ENCODE peak calls at places on chromosome 7, in eight cellular contexts. O is tibial artery, Q is colonic mucosa, T is endothelial cell of umbilical vein, Z is psoas muscle, J is mucosa of descending colon, N is left ventricle myocardium inferior, I is tibial nerve. W is an unnamed sample.
A peak's percentile ranks its signal among the peaks of the same experiment; 100 is the strongest.

GRCh38 chr7:7709263-7709662 is 9.1 kb downstream of the RPA3 start:
- DNase-seq in Q (no peak), T (no peak), J (no peak), O (no peak), Z (no peak), I (no peak), N (no peak), W (no peak)

GRCh38 chr7:140225562-140226249 is 48.9 kb upstream of the KDM7A start:
- DNase-seq in J (no peak), Z (no peak), O (no peak), T (no peak), Q (no peak), N (no peak), I (no peak), W (no peak)

GRCh38 chr7:100827330-100828226 is at the start of gene EPHB4:
- DNase-seq in Q (peak; percentile 93), Z (peak; percentile 72), J (peak; percentile 79), T (peak; percentile 88), N (peak; percentile 84), O (no peak), I (no peak), W (peak; percentile 68)

GRCh38 chr7:81621893-81622292 is 148.0 kb downstream of the HGF start:
- DNase-seq in Q (no peak), T (no peak), Z (no peak), I (no peak), O (no peak), N (no peak), J (no peak), W (no peak)

GRCh38 chr7:2803755-2804154 is 40.4 kb downstream of the GNA12 start:
- DNase-seq in N (no peak), I (no peak), Z (no peak), O (no peak), Q (no peak), T (no peak), J (no peak), W (no peak)

GRCh38 chr7:7271094-7271874 is 88.9 kb downstream of the C1GALT1 start:
- DNase-seq in J (no peak), N (no peak), O (no peak), Q (no peak), I (no peak), Z (no peak), T (no peak), W (no peak)

GRCh38 chr7:43199333-43199732 is 86.9 kb downstream of the HECW1 start:
- DNase-seq in Z (no peak), N (no peak), O (no peak), J (no peak), Q (no peak), I (no peak), T (peak; percentile 28), W (peak; percentile 71)

GRCh38 chr7:112995091-112995824 is 91.4 kb downstream of the GPR85 start:
- DNase-seq in Q (no peak), T (no peak), N (peak; percentile 32), I (no peak), Z (no peak), O (peak; percentile 63), J (no peak), W (no peak)

GRCh38 chr7:36456135-36456534 is 66.5 kb downstream of the ANLN start:
- DNase-seq in J (no peak), Z (no peak), I (no peak), O (no peak), N (no peak), T (no peak), Q (no peak), W (no peak)

GRCh38 chr7:140322759-140323158 is 75.6 kb downstream of the SLC37A3 start:
- DNase-seq in N (no peak), O (no peak), T (no peak), J (no peak), I (no peak), Z (no peak), Q (no peak), W (no peak)

GRCh38 chr7:129469930-129470329 is 32.4 kb upstream of the SMKR1 start:
- DNase-seq in Q (no peak), O (no peak), J (no peak), T (no peak), I (no peak), Z (no peak), N (no peak), W (no peak)

GRCh38 chr7:149373089-149373488 is 87.8 kb downstream of the ZNF777 start:
- DNase-seq in T (no peak), I (no peak), N (no peak), O (no peak), J (no peak), Q (no peak), Z (no peak), W (no peak)

GRCh38 chr7:117673367-117673766 is 193.5 kb downstream of the CFTR start:
- DNase-seq in Z (no peak), O (no peak), J (peak; percentile 73), Q (peak; percentile 62), N (peak; percentile 18), T (no peak), I (no peak), W (peak; percentile 40)

GRCh38 chr7:148340881-148341280 is 249.7 kb upstream of the C7orf33 start:
- DNase-seq in J (no peak), N (no peak), T (no peak), I (no peak), Z (no peak), O (no peak), Q (no peak), W (no peak)

GRCh38 chr7:100027197-100027596 is 11.8 kb downstream of the ZKSCAN1 start:
- DNase-seq in J (no peak), Q (no peak), O (peak; percentile 13), Z (no peak), I (no peak), N (no peak), T (no peak), W (no peak)

GRCh38 chr7:112296416-112296815 is 89.9 kb downstream of the ZNF277 start:
- DNase-seq in Q (no peak), I (no peak), J (no peak), T (peak; percentile 44), O (no peak), Z (no peak), N (no peak), W (no peak)

GRCh38 chr7:95493247-95493646 is 7.5 kb downstream of the ASB4 start:
- DNase-seq in O (no peak), J (no peak), Q (no peak), Z (no peak), T (no peak), I (no peak), N (no peak), W (peak; percentile 55)

DNA sequence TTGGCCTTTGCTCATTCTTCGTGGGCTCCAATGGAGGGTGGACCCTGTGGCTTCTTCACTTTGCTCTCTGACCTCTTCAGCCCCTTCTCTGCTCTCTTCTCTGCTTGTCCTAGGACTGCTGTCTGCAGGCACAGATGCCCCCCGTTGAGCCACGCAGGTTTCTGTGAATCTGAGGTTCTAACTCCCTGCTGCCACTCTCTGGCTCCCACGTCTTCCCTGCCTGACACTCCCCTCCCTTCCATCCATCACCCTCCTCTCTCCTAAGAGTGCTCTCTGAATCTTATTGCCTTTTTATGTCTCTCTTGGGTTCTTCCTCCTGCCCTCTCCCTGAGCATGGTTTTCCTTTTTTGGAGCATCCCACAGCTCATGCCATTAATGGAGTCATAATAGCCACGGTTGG is 499.5 kb upstream of the GALNT17 start:
- DNase-seq in J (no peak), I (no peak), O (no peak), T (no peak), Z (no peak), N (no peak), Q (no peak), W (no peak)
- TF ChIP-seq CTCF in J (no peak), I (no peak), O (no peak), T (no peak), Z (no peak), N (no peak), Q (no peak), W (no peak)

GRCh38 chr7:150948791-150949251 is 29.3 kb downstream of the KCNH2 start:
- DNase-seq in T (no peak), N (peak; percentile 11), Q (no peak), O (peak; percentile 58), Z (peak; percentile 41), J (no peak), I (no peak), W (no peak)

GRCh38 chr7:150946826-150947750 is 31.0 kb downstream of the KCNH2 start:
- DNase-seq in I (no peak), Z (peak; percentile 38), T (no peak), N (no peak), J (no peak), O (peak; percentile 54), Q (no peak), W (no peak)

GRCh38 chr7:150945853-150946825 is 32.0 kb downstream of the KCNH2 start:
- DNase-seq in N (peak; percentile 81), I (peak; percentile 39), O (peak; percentile 63), T (no peak), Q (no peak), Z (no peak), J (no peak), W (peak; percentile 60)

GRCh38 chr7:150949564-150949963 is 28.6 kb downstream of the KCNH2 start:
- DNase-seq in I (no peak), Z (peak; percentile 10), J (no peak), Q (no peak), T (no peak), N (peak; percentile 7), O (peak; percentile 40), W (no peak)

DNA sequence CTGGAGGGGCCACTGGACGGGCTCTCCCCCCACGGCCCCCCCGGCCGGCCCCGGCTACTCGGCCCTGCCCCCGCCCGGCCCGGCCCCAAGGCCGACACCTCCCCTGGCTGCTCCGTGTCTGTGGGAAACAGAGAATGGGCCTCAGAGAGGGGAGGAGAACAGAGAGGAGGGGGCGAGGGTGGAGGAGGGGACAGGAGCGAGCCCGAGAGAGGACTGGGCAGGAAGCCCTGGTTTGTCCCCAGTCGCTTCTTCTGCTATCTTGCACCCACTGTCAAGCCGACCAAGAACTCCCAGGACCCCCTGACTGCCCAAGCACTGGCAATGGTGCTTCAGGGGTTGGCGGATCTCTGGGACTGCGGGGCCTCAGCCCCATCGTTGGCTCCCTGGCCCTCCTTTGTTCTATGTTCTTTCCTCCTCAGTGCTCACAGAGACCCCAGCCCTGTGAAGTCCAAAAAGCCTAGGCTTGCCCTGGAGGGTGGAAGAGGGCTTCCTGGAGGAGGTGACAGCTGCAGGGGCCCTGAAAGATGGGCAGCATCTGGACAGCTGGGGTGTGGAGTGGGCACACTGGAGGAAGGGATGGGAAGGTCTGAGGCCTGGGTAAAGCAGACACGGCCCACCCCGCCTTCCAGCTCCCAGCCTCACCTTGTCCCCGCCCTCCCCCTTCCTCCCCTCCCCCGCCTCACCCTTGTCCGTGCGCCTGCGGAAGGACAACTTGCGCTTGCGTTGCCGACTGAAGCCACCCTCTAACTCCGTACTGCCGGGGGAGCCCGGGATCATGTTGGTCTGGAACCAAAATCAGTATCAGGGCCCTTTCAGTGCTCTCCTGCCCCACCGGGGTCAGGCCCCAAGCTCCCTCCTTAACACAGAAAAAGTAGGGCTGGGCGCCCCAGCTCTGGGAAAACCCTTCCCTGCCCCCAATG is 30.1 kb downstream of the KCNH2 start:
- DNase-seq in N (peak; percentile 7), T (no peak), J (no peak), I (no peak), Z (no peak), O (peak; percentile 55), Q (no peak), W (no peak)
- H3K4me3 ChIP-seq in N (no peak overlapping the region), T (no peak overlapping the region), J (no peak overlapping the region), I (no peak overlapping the region), Z (no peak overlapping the region), O (no peak overlapping the region), Q (no peak overlapping the region), W (no peak overlapping the region)

GRCh38 chr7:22141355-22141754 is 195.7 kb upstream of the CDCA7L start:
- DNase-seq in Z (no peak), Q (no peak), I (no peak), T (no peak), O (no peak), J (no peak), N (no peak), W (no peak)
- H3K36me3 ChIP-seq in Z (peaks cover 4% of the 10 kb centered on the region), Q (no peaks in the 10 kb centered on the region), I (peaks cover 59% of the 10 kb centered on the region), T (peaks cover 18% of the 10 kb centered on the region), O (peaks cover 56% of the 10 kb centered on the region), J (no peaks in the 10 kb centered on the region), N (peaks cover 68% of the 10 kb centered on the region), W (no peaks in the 10 kb centered on the region)

GRCh38 chr7:37921340-37921805 is 933 bp downstream of the EPDR1 start:
- DNase-seq in N (peak; percentile 30), Z (peak; percentile 67), T (no peak), O (peak; percentile 67), J (peak; percentile 59), Q (peak; percentile 38), I (no peak), W (no peak)
- TF ChIP-seq CTCF in N (no peak), Z (no peak), T (no peak), O (no peak), J (no peak), Q (no peak), I (no peak), W (no peak)

W was measured in bronchial epithelial cell.